ENCODE peak calls at places on chromosomes 1 and 21, in five cellular contexts. R, F, K, U and J are unnamed samples.

GRCh38 chr1:27522860-27523665 is 33.1 kb upstream of the WASF2 start:
- DNase-seq in R (no peak), F (no peak), K (no peak), U (peak), J (peak)

GRCh38 chr1:40855513-40855912 is 6.7 kb downstream of the CITED4 start:
- DNase-seq in R (no peak), F (no peak), K (no peak), U (no peak), J (no peak)

GRCh38 chr21:46119565-46120271 is 21.8 kb downstream of the COL6A2 start:
- DNase-seq in R (no peak), F (no peak), K (no peak), U (no peak), J (no peak)

GRCh38 chr1:226919587-226919986 is 20.5 kb upstream of the COQ8A start:
- DNase-seq in R (no peak), F (no peak), K (no peak), U (no peak), J (no peak)

GRCh38 chr1:26005392-26006105 is 7.7 kb upstream of the PAFAH2 start:
- DNase-seq in R (no peak), F (no peak), K (no peak), U (peak), J (no peak)

GRCh38 chr21:46411236-46411635 is 47.5 kb upstream of the DIP2A start:
- DNase-seq in R (no peak), F (no peak), K (no peak), U (no peak), J (no peak)

GRCh38 chr1:114720492-114720891 is 3.9 kb upstream of the NRAS start:
- DNase-seq in R (no peak), F (no peak), K (no peak), U (no peak), J (no peak)

GRCh38 chr1:113930499-113931161 is 1.5 kb downstream of the HIPK1 start:
- DNase-seq in R (peak), F (peak), K (peak), U (peak), J (peak)

GRCh38 chr1:43835141-43836021 is 98.2 kb upstream of the ARTN start:
- DNase-seq in R (no peak), F (peak), K (peak), U (peak), J (peak)

GRCh38 chr1:208088319-208088718 is 155.9 kb downstream of the PLXNA2 start:
- DNase-seq in R (no peak), F (no peak), K (no peak), U (no peak), J (no peak)

GRCh38 chr1:26749458-26749857 is 38.3 kb upstream of the PIGV start:
- DNase-seq in R (no peak), F (no peak), K (no peak), U (no peak), J (no peak)

GRCh38 chr21:45541221-45542039 is 810 bp downstream of the SLC19A1 start:
- DNase-seq in R (peak), F (peak), K (no peak), U (peak), J (peak)

GRCh38 chr1:42189931-42190853 is 25.6 kb upstream of the GUCA2A start:
- DNase-seq in R (no peak), F (peak), K (no peak), U (no peak), J (no peak)

GRCh38 chr1:93620841-93621210 is 60.8 kb downstream of the BCAR3 start:
- DNase-seq in R (no peak), F (no peak), K (peak), U (no peak), J (no peak)

GRCh38 chr1:18480315-18481189 is at the start of gene KLHDC7A:
- DNase-seq in R (peak), F (no peak), K (peak), U (no peak), J (no peak)

GRCh38 chr1:53622531-53622930 is 116.4 kb downstream of the GLIS1 start:
- DNase-seq in R (no peak), F (no peak), K (no peak), U (no peak), J (no peak)

GRCh38 chr1:214187152-214187900 is 93.6 kb upstream of the SMYD2 start:
- DNase-seq in R (no peak), F (no peak), K (no peak), U (no peak), J (no peak)

GRCh38 chr1:155463865-155464264 is 98.7 kb downstream of the ASH1L start:
- DNase-seq in R (no peak), F (peak), K (no peak), U (peak), J (peak)

GRCh38 chr1:21921100-21921875 is 15.8 kb downstream of the HSPG2 start:
- DNase-seq in R (no peak), F (no peak), K (no peak), U (no peak), J (no peak)

GRCh38 chr1:185045793-185046441 is 559 bp downstream of the RNF2 start:
- DNase-seq in R (peak), F (peak), K (no peak), U (peak), J (peak)

GRCh38 chr1:171742577-171742922 is 685 bp upstream of the VAMP4 start:
- DNase-seq in R (peak), F (peak), K (no peak), U (peak), J (peak)

GRCh38 chr1:209318302-209319056 is 265.0 kb upstream of the CAMK1G start:
- DNase-seq in R (no peak), F (peak), K (no peak), U (peak), J (no peak)

GRCh38 chr1:23417570-23417969 is 7.0 kb downstream of the TCEA3 start:
- DNase-seq in R (no peak), F (no peak), K (no peak), U (no peak), J (peak)

GRCh38 chr1:12417389-12417788 is 187.6 kb downstream of the VPS13D start:
- DNase-seq in R (no peak), F (no peak), K (no peak), U (no peak), J (no peak)

GRCh38 chr1:246113555-246114095 is 393.5 kb downstream of the SMYD3 start:
- DNase-seq in R (no peak), F (peak), K (no peak), U (no peak), J (peak)

DNA sequence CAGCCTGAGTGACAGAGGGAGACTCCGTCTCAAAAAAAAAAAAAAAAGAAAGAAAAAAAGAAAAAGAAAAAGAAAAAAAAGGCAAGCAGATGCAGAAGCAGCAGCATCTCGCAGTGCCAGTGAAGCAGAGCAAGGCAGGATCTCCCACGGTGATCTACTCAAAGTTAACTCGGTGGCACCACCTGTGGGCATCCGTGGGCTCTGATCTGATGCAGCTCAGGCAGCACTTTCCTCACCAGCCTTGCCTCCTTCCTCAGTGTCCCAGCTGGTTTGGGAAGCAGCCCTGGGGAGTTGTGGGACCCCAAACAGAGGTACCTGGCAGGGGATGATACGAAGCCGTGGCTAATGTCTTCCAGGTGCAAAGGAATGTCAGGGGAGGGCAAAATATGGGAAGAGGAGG is 104.3 kb upstream of the KRTAP19-8 start:
- DNase-seq in R (no peak), F (no peak), K (no peak), U (no peak), J (no peak)
- TF ChIP-seq CTCF in R (no peak), F (no peak), K (no peak), U (no peak), J (no peak)

GRCh38 chr21:38807987-38808386 is 2.3 kb downstream of the ETS2 start:
- DNase-seq in R (no peak), F (peak), K (no peak), U (no peak), J (no peak)
- H3K4me3 ChIP-seq in R (peak), F (peak), K (peak), U (peak), J (peak)

GRCh38 chr1:228487336-228488106 is at the start of gene RNF187:
- DNase-seq in R (peak), F (peak), K (no peak), U (peak), J (no peak)
- TF ChIP-seq CTCF in R (no peak), F (no peak), K (no peak), U (no peak), J (no peak)

DNA sequence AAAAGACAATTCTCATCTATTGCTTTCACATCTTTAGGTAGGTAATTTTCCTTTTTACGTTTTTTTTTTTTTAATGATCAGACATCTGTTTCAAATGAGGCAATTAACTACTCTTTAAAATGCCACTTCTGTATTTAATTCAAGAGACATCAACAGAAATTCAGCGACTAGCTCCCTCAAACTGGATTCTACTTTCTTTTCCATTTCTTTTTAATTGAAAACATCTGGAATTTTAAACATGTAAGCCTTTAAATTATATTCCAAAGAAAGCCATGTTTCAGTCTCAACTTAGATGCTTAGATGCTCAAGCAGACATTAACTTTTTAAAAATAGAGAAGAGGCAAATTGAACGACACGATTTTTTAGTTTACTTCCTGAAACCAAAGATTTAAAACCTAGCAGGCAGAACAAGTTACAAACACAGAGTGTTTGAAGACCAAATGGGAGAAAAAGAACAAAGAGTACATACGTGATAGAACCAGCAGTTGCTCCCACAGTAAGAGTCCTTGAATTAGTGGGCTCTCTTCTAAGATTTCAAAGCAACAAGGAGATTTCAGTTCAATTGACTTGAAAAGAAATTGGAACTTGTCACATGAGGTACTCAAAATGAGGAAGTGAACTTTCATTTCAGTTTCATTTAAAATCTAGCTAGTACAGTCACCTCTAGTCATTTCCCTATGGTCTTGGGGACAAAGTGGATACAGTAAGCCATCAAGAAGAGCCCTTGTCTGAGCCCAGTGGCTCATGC is at the start of gene CTSS:
- DNase-seq in R (no peak), F (peak), K (no peak), U (peak), J (peak)
- H3K4me3 ChIP-seq in R (peak), F (no peak), K (no peak), U (peak), J (peak)

GRCh38 chr1:206455320-206455680 is 15.0 kb upstream of the IKBKE start:
- DNase-seq in R (no peak), F (no peak), K (no peak), U (no peak), J (no peak)

GRCh38 chr1:206451146-206451545 is 19.1 kb upstream of the IKBKE start:
- DNase-seq in R (no peak), F (no peak), K (no peak), U (no peak), J (no peak)

GRCh38 chr1:206450271-206450670 is 20.0 kb upstream of the IKBKE start:
- DNase-seq in R (no peak), F (no peak), K (no peak), U (no peak), J (no peak)

GRCh38 chr1:206455681-206456344 is 14.5 kb upstream of the IKBKE start:
- DNase-seq in R (no peak), F (no peak), K (peak), U (no peak), J (no peak)

DNA sequence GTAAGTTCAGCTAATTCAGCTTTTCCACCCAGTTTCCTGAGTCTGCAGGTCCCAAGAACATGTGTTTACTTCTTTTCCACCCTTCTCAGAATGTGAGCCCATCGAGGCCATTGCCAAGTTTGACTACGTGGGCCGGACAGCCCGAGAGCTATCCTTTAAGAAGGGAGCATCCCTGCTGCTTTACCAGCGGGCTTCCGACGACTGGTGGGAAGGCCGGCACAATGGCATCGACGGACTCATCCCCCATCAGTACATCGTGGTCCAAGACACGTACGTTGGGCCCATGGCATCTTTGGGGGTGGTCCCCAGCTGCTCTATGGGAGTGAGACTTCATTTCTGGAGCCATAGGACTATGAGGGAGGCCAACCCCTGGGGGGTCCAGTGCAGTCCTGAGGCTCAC is 17.2 kb upstream of the IKBKE start:
- DNase-seq in R (no peak), F (no peak), K (peak), U (no peak), J (no peak)
- TF ChIP-seq CTCF in R (no peak), F (no peak), K (no peak), U (no peak), J (no peak)

GRCh38 chr1:240597153-240597745 is 14.7 kb downstream of the GREM2 start:
- DNase-seq in R (no peak), F (no peak), K (no peak), U (peak), J (peak)
- H3K4me3 ChIP-seq in R (peak), F (no peak), K (no peak), U (peak), J (peak)

DNA sequence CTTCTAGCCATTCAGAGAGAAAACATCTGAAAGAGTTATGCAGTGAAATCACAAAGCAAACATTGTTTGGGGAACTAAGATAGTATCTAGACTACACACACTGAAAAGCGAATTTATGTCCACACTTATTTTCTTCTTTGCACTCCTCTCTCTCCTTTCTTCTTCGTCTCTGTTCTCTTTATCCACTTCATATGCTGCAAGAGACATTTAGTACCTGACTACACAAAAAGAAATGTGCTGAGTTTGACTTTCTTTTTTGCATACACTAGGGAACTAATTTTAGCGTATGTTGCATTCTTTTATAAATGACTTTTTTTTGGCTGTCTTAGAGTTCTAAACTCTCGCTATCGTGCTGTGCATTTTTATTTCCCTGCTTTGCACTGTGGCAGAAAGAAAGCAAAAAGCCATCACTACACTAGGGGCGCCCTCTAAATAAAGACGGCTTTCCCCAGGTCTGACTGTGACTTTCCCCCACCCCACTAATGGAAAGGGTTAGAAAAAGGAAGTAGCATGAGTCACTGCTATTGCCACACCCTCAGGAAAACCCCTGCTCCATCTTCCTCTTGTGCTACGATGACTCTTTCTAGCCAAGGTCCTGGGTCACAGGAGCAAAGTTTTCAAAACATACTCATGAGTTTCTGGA is 65.7 kb downstream of the MAP3K7CL start:
- DNase-seq in R (peak), F (peak), K (peak), U (peak), J (peak)
- TF ChIP-seq CTCF in R (peak), F (peak), K (peak), U (peak), J (peak)

GRCh38 chr1:234372011-234372757 is 1.1 kb upstream of the COA6 start:
- DNase-seq in R (no peak), F (no peak), K (no peak), U (peak), J (peak)

GRCh38 chr1:234369033-234369430 is 4.2 kb upstream of the COA6 start:
- DNase-seq in R (no peak), F (no peak), K (no peak), U (no peak), J (no peak)

GRCh38 chr1:234368320-234369032 is 4.8 kb upstream of the COA6 start:
- DNase-seq in R (no peak), F (no peak), K (no peak), U (no peak), J (no peak)

GRCh38 chr1:234371414-234371813 is 1.8 kb upstream of the COA6 start:
- DNase-seq in R (no peak), F (no peak), K (no peak), U (no peak), J (no peak)

DNA sequence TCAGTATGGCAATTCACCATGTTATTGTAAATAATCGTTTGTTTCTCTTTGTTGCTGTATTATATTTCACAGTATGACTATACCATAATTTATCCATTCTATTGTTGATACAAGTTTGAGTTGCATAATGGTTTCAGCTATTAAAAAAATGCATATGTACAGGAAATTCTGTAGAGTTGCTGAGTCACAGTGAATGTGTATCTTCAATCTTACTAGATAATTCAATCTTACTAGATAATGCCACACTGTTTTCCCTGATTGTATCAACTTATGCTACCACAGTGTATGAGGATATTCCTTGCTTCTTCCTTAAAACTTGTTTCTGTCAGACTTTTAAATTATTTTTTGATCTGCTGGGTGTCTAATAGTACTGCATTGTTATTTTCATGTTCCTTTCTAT is 3.5 kb upstream of the COA6 start:
- DNase-seq in R (no peak), F (peak), K (peak), U (peak), J (peak)
- H3K4me3 ChIP-seq in R (no peak), F (no peak), K (no peak), U (no peak), J (no peak)

GRCh38 chr21:43362306-43362927 is 64.5 kb downstream of the SIK1 start:
- DNase-seq in R (no peak), F (peak), K (no peak), U (peak), J (peak)
- TF ChIP-seq CTCF in R (no peak), F (peak), K (no peak), U (no peak), J (no peak)

GRCh38 chr1:30757196-30757949 is at the start of gene LAPTM5:
- DNase-seq in R (no peak), F (no peak), K (no peak), U (peak), J (peak)

GRCh38 chr1:30755334-30755733 is 2.2 kb downstream of the LAPTM5 start:
- DNase-seq in R (no peak), F (no peak), K (no peak), U (no peak), J (no peak)

GRCh38 chr1:30756545-30757195 is 904 bp downstream of the LAPTM5 start:
- DNase-seq in R (peak), F (peak), K (peak), U (peak), J (peak)

GRCh38 chr1:30755746-30756145 is 1.8 kb downstream of the LAPTM5 start:
- DNase-seq in R (no peak), F (no peak), K (no peak), U (no peak), J (no peak)

GRCh38 chr1:30756206-30756544 is 1.4 kb downstream of the LAPTM5 start:
- DNase-seq in R (no peak), F (no peak), K (no peak), U (no peak), J (no peak)
- H3K4me3 ChIP-seq in R (no peak), F (no peak), K (no peak), U (no peak), J (no peak)